ENCODE peak calls at places on chromosomes 6 and 20, in eight cellular contexts. Q, G, D, H, L, B, N and P are unnamed samples.

GRCh38 chr20:61803416-61803902 is 262.2 kb downstream of the TAF4 start:
- DNase-seq in D (no peak), Q (no peak), N (no peak), B (no peak), H (no peak), G (no peak), L (no peak), P (no peak)

GRCh38 chr20:34180460-34181108 is 60.6 kb upstream of the ASIP start:
- DNase-seq in D (no peak), B (no peak), Q (no peak), N (no peak), L (peak), H (no peak), G (no peak), P (no peak)

GRCh38 chr6:118581489-118581959 is 33.4 kb downstream of the PLN start:
- DNase-seq in Q (no peak), D (no peak), H (peak), G (no peak), L (no peak), N (no peak), B (no peak), P (no peak)

GRCh38 chr6:136087986-136088385 is 162.1 kb downstream of the MTFR2 start:
- DNase-seq in D (no peak), L (no peak), B (no peak), G (no peak), N (no peak), Q (no peak), H (peak), P (no peak)

GRCh38 chr20:22689246-22689645 is 104.9 kb upstream of the FOXA2 start:
- DNase-seq in L (no peak), Q (no peak), G (no peak), D (no peak), N (no peak), B (no peak), H (no peak), P (no peak)

GRCh38 chr6:11727995-11728961 is 50.3 kb downstream of the ADTRP start:
- DNase-seq in G (no peak), L (no peak), B (no peak), D (no peak), H (no peak), Q (no peak), N (no peak), P (no peak)

GRCh38 chr20:57075181-57075580 is 191.3 kb downstream of the BMP7 start:
- DNase-seq in Q (no peak), B (no peak), G (no peak), N (no peak), H (no peak), L (no peak), D (no peak), P (no peak)

GRCh38 chr6:135256866-135257265 is 75.8 kb downstream of the MYB start:
- DNase-seq in N (no peak), G (no peak), H (no peak), D (peak), L (no peak), B (no peak), Q (no peak), P (no peak)

GRCh38 chr6:36976005-36976261 is 10.1 kb downstream of the MTCH1 start:
- DNase-seq in D (no peak), L (no peak), G (no peak), N (no peak), H (no peak), Q (no peak), B (no peak), P (no peak)

GRCh38 chr6:83853968-83854501 is 875 bp downstream of the RIPPLY2 start:
- DNase-seq in B (no peak), D (no peak), N (no peak), H (no peak), L (no peak), Q (no peak), G (no peak), P (no peak)

DNA sequence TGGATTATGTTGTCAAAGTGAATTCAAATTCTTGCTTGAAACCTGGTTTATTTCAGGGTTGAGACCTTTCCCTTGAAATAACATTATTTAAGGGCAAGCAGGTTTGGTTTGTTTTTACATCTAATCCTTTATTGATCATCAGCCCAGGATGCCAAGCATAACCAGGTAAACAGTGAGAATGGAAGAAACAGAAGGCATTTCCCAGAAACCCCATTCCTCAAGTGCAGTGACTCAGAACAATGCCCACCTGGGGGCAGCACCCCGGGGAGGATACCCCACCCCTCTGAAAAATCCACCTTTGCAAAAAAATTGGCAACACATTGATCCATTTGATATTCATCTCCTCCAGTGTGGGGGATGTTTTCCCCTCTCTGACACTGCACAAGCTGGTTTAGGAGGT is 32.5 kb downstream of the POFUT1 start:
- DNase-seq in D (no peak), Q (no peak), N (no peak), L (no peak), B (no peak), H (no peak), G (no peak), P (no peak)
- TF ChIP-seq CTCF in D (no peak), Q (no peak), N (no peak), L (no peak), B (no peak), H (no peak), G (peak), P (no peak)

GRCh38 chr6:139064981-139065665 is 36.6 kb downstream of the ABRACL start:
- DNase-seq in D (no peak), B (no peak), L (no peak), G (no peak), H (no peak), Q (no peak), N (no peak), P (no peak)

GRCh38 chr6:139060332-139060731 is 31.8 kb downstream of the ABRACL start:
- DNase-seq in N (no peak), G (no peak), B (no peak), Q (no peak), L (no peak), D (no peak), H (peak), P (no peak)

GRCh38 chr6:139066080-139066479 is 37.5 kb downstream of the ABRACL start:
- DNase-seq in L (no peak), B (no peak), D (no peak), Q (no peak), N (no peak), G (no peak), H (no peak), P (no peak)

GRCh38 chr6:139068846-139069245 is 40.3 kb downstream of the ABRACL start:
- DNase-seq in D (no peak), H (no peak), G (no peak), L (no peak), Q (no peak), B (no peak), N (no peak), P (no peak)

DNA sequence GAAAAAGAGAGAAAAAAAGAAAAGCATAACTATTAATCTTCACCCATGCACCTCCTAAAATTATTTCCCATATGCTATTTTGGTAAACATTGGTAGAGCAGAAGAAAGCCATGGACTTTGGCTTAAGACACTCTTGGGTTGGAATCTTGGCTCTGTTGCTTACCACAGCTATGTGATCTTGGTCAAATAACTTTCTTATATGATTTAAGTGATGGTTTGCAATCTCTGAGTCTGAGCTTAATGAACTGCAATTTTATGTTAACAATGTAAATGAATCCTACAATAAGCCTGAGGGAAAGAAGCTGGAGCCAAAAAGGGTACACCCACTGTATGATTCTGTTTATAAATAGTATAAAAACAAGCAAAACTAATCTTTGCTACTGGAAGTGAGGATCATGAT is 34.4 kb downstream of the ABRACL start:
- DNase-seq in L (no peak), H (no peak), N (no peak), B (no peak), D (no peak), G (no peak), Q (no peak), P (no peak)
- TF ChIP-seq CTCF in L (no peak), H (no peak), N (no peak), B (no peak), D (no peak), G (no peak), Q (no peak), P (no peak)

DNA sequence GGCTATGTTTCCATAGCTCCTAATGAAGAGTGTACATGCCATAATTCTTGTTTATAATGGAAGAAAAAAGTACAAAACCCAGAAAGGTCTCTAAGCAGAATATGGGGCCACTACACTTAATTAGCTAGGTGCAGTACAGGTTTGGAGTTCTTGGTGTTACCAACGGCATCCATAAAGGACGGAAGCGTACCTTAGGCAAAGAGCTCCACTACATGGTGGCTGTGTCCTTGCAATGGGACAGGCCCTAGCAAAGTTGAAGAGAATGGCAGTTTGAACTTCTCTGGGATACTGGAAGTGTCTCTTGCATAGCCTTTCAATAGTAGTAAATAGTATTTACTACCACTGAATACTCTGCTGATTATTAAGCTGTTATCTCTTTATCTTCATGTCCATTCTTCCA is 371.7 kb upstream of the MMS22L start:
- DNase-seq in H (no peak), B (no peak), D (no peak), N (no peak), G (no peak), L (no peak), Q (no peak), P (no peak)
- TF ChIP-seq CTCF in H (no peak), B (no peak), D (no peak), N (no peak), G (no peak), L (no peak), Q (no peak), P (no peak)

DNA sequence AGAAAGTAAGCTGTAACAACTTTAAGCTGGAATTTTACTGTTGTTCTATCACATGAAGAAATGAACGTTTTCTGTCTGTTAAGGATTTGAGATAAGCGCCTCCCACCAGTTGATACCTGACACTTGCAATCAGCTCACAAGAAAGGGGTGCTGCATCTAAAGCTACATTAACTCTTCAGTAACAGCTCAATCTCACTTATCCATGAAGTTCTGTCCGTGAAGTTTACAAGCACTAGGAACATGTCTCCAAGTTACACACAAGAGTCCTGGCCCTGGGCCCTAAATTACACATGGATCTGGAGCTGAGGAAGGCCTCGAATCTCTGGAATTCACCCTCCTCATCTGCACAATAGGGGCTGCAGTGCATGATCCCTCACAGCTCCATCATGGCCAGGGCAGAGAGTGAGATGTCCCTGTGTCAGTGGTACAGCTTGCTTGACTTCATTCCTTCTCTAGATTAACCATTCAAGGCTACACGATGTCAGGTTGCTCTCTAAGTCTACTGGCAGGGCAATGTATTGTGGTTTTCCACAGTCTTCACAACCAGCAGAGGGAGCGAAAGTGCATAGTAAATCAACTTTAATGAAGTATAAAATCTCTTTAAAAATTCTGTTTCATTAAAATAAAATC is 182.4 kb upstream of the MCHR2 start:
- DNase-seq in H (peak), B (no peak), G (no peak), D (peak), L (no peak), Q (peak), N (no peak), P (peak)
- TF ChIP-seq CTCF in H (peak), B (no peak), G (peak), D (no peak), L (no peak), Q (peak), N (no peak), P (peak)

GRCh38 chr20:35619196-35620095 is 3.8 kb downstream of the SPAG4 start:
- DNase-seq in N (peak), B (peak), D (peak), G (peak), Q (peak), L (peak), H (peak), P (peak)
- TF ChIP-seq CTCF in N (peak), B (peak), D (no peak), G (peak), Q (no peak), L (peak), H (peak), P (peak)

DNA sequence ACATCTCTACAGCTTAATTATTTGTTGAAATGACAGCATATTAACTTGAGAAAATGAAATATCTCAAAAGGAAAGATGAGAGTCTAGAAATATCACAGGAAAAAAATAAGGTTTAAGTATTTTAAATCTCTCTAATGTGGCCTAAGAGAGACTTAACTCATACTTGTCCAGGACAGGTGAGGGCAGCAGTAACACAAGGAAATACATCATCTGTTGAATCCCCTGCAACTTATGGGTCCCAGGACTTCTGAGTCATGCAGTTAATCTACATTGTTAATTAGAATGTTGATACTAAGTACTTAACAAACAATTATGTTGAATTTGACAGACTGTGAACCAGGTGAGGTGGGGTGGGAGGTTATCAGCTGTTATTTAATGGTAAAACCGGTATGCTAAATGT is 87.8 kb downstream of the CEP57L1 start:
- DNase-seq in Q (no peak), N (no peak), D (no peak), B (no peak), H (no peak), G (no peak), L (no peak), P (no peak)
- TF ChIP-seq CTCF in Q (no peak), N (no peak), D (no peak), B (no peak), H (no peak), G (no peak), L (no peak), P (no peak)

DNA sequence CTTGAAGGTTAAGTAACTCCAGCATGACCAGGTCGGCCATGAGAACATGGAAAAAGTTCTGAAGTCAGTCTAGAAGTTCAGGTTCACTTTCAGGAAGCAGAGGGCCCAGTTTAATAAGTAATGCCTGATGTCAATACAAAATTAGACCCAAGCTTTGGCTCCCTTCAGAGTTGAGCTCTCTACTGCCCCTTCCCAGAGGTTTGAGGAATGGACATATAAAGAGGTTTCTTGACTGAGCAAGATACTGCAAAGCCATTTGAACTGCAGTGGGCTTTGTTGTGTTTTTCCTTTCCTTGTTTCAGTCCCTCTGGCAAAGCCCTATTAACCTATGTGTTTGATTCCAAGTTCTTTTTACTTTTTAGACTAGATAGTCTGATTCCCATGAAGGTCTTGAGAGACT is 97.8 kb upstream of the PREP start:
- DNase-seq in G (no peak), Q (no peak), L (no peak), N (no peak), B (no peak), H (no peak), D (no peak), P (no peak)
- TF ChIP-seq CTCF in G (no peak), Q (no peak), L (no peak), N (no peak), B (no peak), H (no peak), D (no peak), P (no peak)

DNA sequence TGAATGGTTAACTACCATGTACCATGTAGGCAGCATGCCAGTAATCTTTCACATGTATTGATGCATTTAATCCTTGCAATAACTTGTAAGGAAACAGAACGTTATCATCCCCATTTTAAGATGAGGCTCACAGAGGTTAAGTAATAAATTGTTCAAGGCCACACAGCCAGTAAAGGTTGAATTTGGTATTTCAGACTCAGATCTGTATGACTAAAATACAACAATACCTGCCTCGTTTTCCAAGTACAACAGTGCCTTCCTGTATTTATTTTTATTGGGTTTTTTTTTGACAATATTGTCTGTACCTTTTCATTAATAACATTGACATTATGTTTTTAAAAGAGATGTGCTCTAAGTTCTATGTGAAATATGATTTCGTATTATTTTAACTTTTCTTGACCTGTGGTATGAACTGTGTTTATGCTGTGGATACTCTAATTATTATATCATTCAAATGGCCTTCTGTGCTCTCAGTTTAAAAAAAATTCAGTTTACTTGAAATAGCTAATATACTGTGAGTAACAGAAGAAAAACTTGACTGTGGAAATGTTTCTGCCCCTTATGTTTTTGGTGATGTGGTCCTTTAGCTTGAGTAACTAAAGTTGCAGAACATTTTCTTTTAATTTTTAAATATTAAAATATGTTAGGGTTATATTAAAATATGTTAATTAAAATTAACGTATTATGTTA is 39.7 kb downstream of the XRN2 start:
- DNase-seq in Q (no peak), L (no peak), H (peak), D (no peak), G (no peak), B (no peak), N (no peak), P (no peak)
- TF ChIP-seq CTCF in Q (no peak), L (no peak), H (no peak), D (no peak), G (no peak), B (no peak), N (no peak), P (no peak)